ENCODE peak calls at places on chromosomes 5 and 9, in nine cellular contexts. J is hepatocyte, I is GM23248, X is MM.1S, L is HCT116, H is OCI-LY7, B is SK-N-SH, S is neural progenitor cell, M is GM23338. D is an unnamed sample.

GRCh38 chr5:132747064-132747692 is at the start of gene CCNI2:
- DNase-seq in J (peak; percentile 58), I (peak; percentile 56), X (no peak), L (no peak), H (no peak), B (peak; percentile 87), S (peak; percentile 60), M (peak; percentile 64), D (no peak)

GRCh38 chr9:38641985-38642864 is 21.8 kb upstream of the ANKRD18A start:
- DNase-seq in J (peak; percentile 36), I (peak; percentile 24), X (peak; percentile 34), L (peak; percentile 59), H (no peak), B (peak; percentile 71), S (peak; percentile 58), M (peak; percentile 81), D (peak; percentile 69)

GRCh38 chr5:173826179-173826920 is 61.8 kb upstream of the CPEB4 start:
- DNase-seq in J (no peak), I (no peak), X (no peak), L (no peak), H (no peak), B (no peak), S (no peak), M (no peak), D (no peak)

GRCh38 chr9:95316274-95316673 is 1.2 kb downstream of the FANCC start:
- DNase-seq in J (no peak), I (no peak), X (peak; percentile 12), L (no peak), H (peak; percentile 20), B (no peak), S (peak; percentile 28), M (no peak), D (no peak)

GRCh38 chr5:18333841-18334240 is 699.6 kb downstream of the TAF11L14 start:
- DNase-seq in J (no peak), I (no peak), X (no peak), L (no peak), H (no peak), B (no peak), S (no peak), M (no peak), D (no peak)

GRCh38 chr5:141121563-141121962 is at the start of gene PCDHB4:
- DNase-seq in J (no peak), I (peak; percentile 71), X (no peak), L (no peak), H (no peak), B (peak; percentile 49), S (peak; percentile 25), M (peak; percentile 92), D (no peak)

GRCh38 chr9:88011005-88011766 is 36.9 kb upstream of the CDK20 start:
- DNase-seq in J (peak; percentile 24), I (peak; percentile 35), X (no peak), L (no peak), H (no peak), B (peak; percentile 42), S (peak; percentile 21), M (peak; percentile 52), D (peak; percentile 43)

GRCh38 chr9:108784998-108785397 is 70.8 kb downstream of the ACTL7B start:
- DNase-seq in J (no peak), I (peak; percentile 82), X (no peak), L (no peak), H (no peak), B (no peak), S (no peak), M (no peak), D (no peak)

GRCh38 chr9:131500939-131501541 is 1.7 kb upstream of the POMT1 start:
- DNase-seq in J (peak; percentile 23), I (peak; percentile 84), X (peak; percentile 81), L (no peak), H (no peak), B (no peak), S (no peak), M (no peak), D (peak; percentile 78)

GRCh38 chr5:28648108-28648507 is 1609.7 kb upstream of the CDH9 start:
- DNase-seq in J (no peak), I (no peak), X (peak; percentile 27), L (no peak), H (no peak), B (peak; percentile 1), S (peak; percentile 24), M (peak; percentile 72), D (peak; percentile 59)

GRCh38 chr5:179264641-179265528 is 80.4 kb downstream of the ADAMTS2 start:
- DNase-seq in J (no peak), I (no peak), X (no peak), L (no peak), H (no peak), B (peak; percentile 27), S (no peak), M (peak; percentile 22), D (no peak)

GRCh38 chr5:83608122-83608521 is 112.5 kb downstream of the HAPLN1 start:
- DNase-seq in J (peak; percentile 78), I (peak; percentile 66), X (peak; percentile 33), L (peak; percentile 38), H (peak; percentile 23), B (peak; percentile 54), S (peak; percentile 76), M (peak; percentile 85), D (peak; percentile 67)
- TF ChIP-seq EZH2phosphoT487 in J (no peak), I (no peak), X (no peak), L (no peak), H (no peak), B (no peak), S (no peak), M (no peak), D (no peak)

GRCh38 chr5:94785111-94785510 is 166.6 kb downstream of the SLF1 start:
- DNase-seq in J (no peak), I (peak; percentile 33), X (peak; percentile 24), L (no peak), H (peak; percentile 23), B (peak; percentile 24), S (no peak), M (no peak), D (peak; percentile 7)

GRCh38 chr5:94793816-94794198 is 175.3 kb downstream of the SLF1 start:
- DNase-seq in J (no peak), I (peak; percentile 87), X (no peak), L (no peak), H (no peak), B (no peak), S (no peak), M (no peak), D (peak; percentile 8)

GRCh38 chr5:94791787-94792186 is 173.3 kb downstream of the SLF1 start:
- DNase-seq in J (no peak), I (no peak), X (no peak), L (no peak), H (no peak), B (no peak), S (no peak), M (no peak), D (no peak)

GRCh38 chr5:94793113-94793815 is 174.8 kb downstream of the SLF1 start:
- DNase-seq in J (no peak), I (peak; percentile 91), X (peak; percentile 92), L (no peak), H (peak; percentile 83), B (no peak), S (no peak), M (no peak), D (peak; percentile 15)

DNA sequence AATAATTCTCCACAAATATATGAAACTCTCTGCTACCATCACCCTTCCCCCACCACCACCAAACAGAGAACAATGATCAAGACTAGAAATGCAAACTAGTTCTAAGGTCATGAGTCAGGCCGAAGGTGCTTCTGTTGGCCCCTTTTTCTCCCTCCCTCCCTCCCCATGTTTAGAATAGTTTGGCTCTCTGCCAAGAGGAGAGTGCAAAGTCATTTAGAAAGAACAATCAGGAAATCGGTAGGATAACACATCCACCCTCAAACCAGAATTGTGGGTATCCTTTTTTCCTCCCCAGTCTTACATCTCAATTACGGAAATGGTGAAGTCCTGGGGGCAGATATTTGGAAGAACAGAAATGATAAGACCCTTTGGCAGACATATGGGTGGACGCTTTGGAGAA is 170.1 kb downstream of the SLF1 start:
- DNase-seq in J (no peak), I (no peak), X (no peak), L (no peak), H (no peak), B (no peak), S (no peak), M (no peak), D (no peak)
- TF ChIP-seq EZH2phosphoT487 in J (no peak), I (no peak), X (no peak), L (no peak), H (no peak), B (no peak), S (no peak), M (no peak), D (no peak)

DNA sequence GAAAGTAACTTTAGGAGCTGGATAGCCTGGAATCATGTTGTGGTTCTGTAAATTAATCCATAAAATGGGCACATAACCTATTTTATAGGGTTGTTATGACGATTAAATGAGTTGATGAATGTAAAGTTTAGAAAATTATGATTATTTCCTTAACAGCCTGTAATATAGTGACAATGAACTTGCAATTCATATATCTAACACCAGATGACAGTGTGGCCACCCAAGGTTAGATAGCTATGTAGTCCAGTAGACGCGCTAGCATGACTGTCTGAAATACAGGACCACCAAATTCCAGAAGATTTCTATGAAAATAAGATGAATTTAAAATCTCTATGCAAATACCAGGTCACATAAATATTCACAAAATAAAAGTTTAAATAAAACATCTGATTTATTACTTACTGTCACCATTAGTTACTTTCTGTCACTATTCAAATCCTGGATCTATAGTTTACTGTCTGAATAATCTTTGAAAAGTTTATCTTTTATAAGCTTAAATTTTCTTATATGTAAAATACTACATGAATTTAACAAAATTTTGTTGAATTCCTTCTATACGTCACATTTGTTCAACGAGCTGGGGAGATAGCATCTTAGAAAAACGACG is 26.1 kb upstream of the MACIR start:
- DNase-seq in J (peak; percentile 59), I (peak; percentile 69), X (peak; percentile 58), L (peak; percentile 36), H (peak; percentile 50), B (peak; percentile 44), S (no peak), M (peak; percentile 56), D (peak; percentile 77)
- TF ChIP-seq EZH2phosphoT487 in J (no peak), I (no peak), X (no peak), L (no peak), H (no peak), B (no peak), S (no peak), M (no peak), D (no peak)

DNA sequence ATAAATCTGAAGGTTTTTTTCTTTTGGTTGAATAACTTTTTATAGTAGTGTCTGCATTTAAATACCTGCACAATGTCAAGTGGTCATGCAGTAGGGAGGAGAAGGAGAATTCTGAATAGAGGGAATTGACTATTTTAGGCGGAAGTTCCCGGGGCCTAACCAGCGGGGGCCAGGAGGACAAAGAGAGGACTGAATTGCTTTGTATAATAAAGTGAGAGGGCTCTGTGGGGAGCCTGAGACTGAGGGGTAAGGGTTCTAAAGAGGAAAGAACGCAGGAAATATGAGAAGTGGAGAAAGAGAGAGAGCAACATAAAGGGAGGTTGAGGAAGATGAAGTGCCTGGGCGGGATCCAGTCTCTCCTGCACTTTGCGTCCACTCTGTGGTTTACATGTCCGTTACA is 146.6 kb downstream of the ATPSCKMT start:
- DNase-seq in J (no peak), I (no peak), X (no peak), L (no peak), H (no peak), B (no peak), S (peak; percentile 82), M (peak; percentile 94), D (no peak)
- TF ChIP-seq EZH2phosphoT487 in J (no peak), I (no peak), X (no peak), L (no peak), H (no peak), B (no peak), S (no peak), M (no peak), D (no peak)

D was measured in PC-3.